ENCODE peak calls at places on chromosomes 11 and 22, in four cellular contexts. E, R, K and Q are unnamed samples.

GRCh38 chr11:131430466-131431176 is 60.2 kb downstream of the NTM start:
- DNase-seq in E (no peak), R (no peak), K (no peak), Q (no peak)

GRCh38 chr11:45919276-45919675 is 1.6 kb upstream of the PEX16 start:
- DNase-seq in E (no peak), R (no peak), K (no peak), Q (no peak)

GRCh38 chr22:50086526-50086925 is 1.3 kb upstream of the MLC1 start:
- DNase-seq in E (peak; percentile 74), R (no peak), K (no peak), Q (no peak)

GRCh38 chr11:132300283-132300682 is 929.9 kb downstream of the NTM start:
- DNase-seq in E (peak; percentile 13), R (peak; percentile 48), K (no peak), Q (no peak)

GRCh38 chr11:14148653-14149273 is 186.2 kb downstream of the SPON1 start:
- DNase-seq in E (peak; percentile 44), R (peak; percentile 26), K (no peak), Q (no peak)

GRCh38 chr11:27458182-27458581 is 14.4 kb downstream of the LGR4 start:
- DNase-seq in E (no peak), R (no peak), K (no peak), Q (no peak)

GRCh38 chr22:31739795-31740201 is 10.1 kb downstream of the PRR14L start:
- DNase-seq in E (no peak), R (no peak), K (no peak), Q (no peak)

GRCh38 chr11:5380740-5381342 is 2.8 kb upstream of the OR51M1 start:
- DNase-seq in E (peak; percentile 77), R (peak; percentile 86), K (peak; percentile 76), Q (peak; percentile 70)

GRCh38 chr11:111469200-111469599 is 43.0 kb downstream of the BTG4 start:
- DNase-seq in E (peak; percentile 45), R (no peak), K (no peak), Q (no peak)

GRCh38 chr11:75277211-75277805 is 36.7 kb downstream of the TPBGL start:
- DNase-seq in E (no peak), R (no peak), K (no peak), Q (no peak)

GRCh38 chr11:71301046-71301857 is 48.9 kb upstream of the SHANK2 start:
- DNase-seq in E (no peak), R (no peak), K (peak; percentile 26), Q (peak; percentile 45)

GRCh38 chr11:2741006-2741376 is 41.2 kb upstream of the KCNQ1OT1 start:
- DNase-seq in E (no peak), R (no peak), K (no peak), Q (no peak)

GRCh38 chr11:16505481-16505880 is 149.1 kb upstream of the SOX6 start:
- DNase-seq in E (no peak), R (no peak), K (peak; percentile 52), Q (no peak)

GRCh38 chr22:16963189-16963945 is 44.7 kb downstream of the GAB4 start:
- DNase-seq in E (no peak), R (no peak), K (no peak), Q (no peak)

GRCh38 chr11:2417856-2418705 is 17.5 kb downstream of the TSSC4 start:
- DNase-seq in E (no peak), R (no peak), K (no peak), Q (no peak)

GRCh38 chr22:22408731-22409696 is 99.5 kb downstream of the ZNF280B start:
- DNase-seq in E (peak; percentile 4), R (peak; percentile 57), K (peak; percentile 57), Q (peak; percentile 69)

GRCh38 chr22:23570681-23571080 is 9.4 kb downstream of the IGLL1 start:
- DNase-seq in E (no peak), R (no peak), K (no peak), Q (no peak)

GRCh38 chr22:23565942-23566715 is 14.0 kb downstream of the IGLL1 start:
- DNase-seq in E (no peak), R (peak; percentile 26), K (peak; percentile 38), Q (no peak)

GRCh38 chr22:23569716-23570115 is 10.4 kb downstream of the IGLL1 start:
- DNase-seq in E (no peak), R (no peak), K (no peak), Q (no peak)

GRCh38 chr22:23566716-23567475 is 13.2 kb downstream of the IGLL1 start:
- DNase-seq in E (no peak), R (no peak), K (peak; percentile 33), Q (no peak)

DNA sequence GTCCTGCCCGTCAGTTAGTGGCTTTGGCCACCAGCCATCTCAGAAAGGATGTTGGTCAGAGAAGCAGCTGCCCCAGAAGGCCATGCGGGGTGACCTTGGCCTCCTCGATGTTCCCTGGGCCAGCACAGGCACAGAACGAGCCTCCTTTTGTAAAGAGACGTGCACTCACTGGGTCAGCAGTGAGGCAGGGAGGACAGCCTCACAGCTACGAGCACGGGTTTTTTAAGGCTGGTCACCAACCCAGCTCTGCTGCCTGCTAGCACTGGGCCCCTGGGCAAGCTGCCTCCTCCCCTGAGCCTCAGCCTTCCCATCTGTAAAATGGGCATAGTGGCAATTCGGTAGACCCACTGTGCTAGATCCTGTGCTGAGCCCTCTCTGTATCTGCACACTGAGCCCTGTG is 10.8 kb downstream of the IGLL1 start:
- DNase-seq in E (no peak), R (no peak), K (peak; percentile 14), Q (no peak)
- H3K56ac ChIP-seq in E (no peak overlapping the region), R (no peak overlapping the region), K (no peak overlapping the region), Q (no peak overlapping the region)

GRCh38 chr22:46029036-46029435 is 52.1 kb upstream of the WNT7B start:
- DNase-seq in E (no peak), R (no peak), K (no peak), Q (no peak)
- H3K56ac ChIP-seq in E (no peak overlapping the region), R (no peak overlapping the region), K (no peak overlapping the region), Q (no peak overlapping the region)

GRCh38 chr11:80843266-80843974 is 1402.6 kb upstream of the TENM4 start:
- DNase-seq in E (no peak), R (no peak), K (no peak), Q (no peak)
- H3K56ac ChIP-seq in E (no peak overlapping the region), R (no peak overlapping the region), K (no peak overlapping the region), Q (no peak overlapping the region)

GRCh38 chr11:122746050-122746478 is 90.5 kb downstream of the UBASH3B start:
- DNase-seq in E (no peak), R (no peak), K (no peak), Q (no peak)
- H3K56ac ChIP-seq in E (no peak overlapping the region), R (no peak overlapping the region), K (no peak overlapping the region), Q (no peak overlapping the region)

GRCh38 chr11:95228081-95228859 is 2.7 kb downstream of the SESN3 start:
- DNase-seq in E (no peak), R (no peak), K (no peak), Q (no peak)

GRCh38 chr11:95231126-95231880 is at the start of gene SESN3:
- DNase-seq in E (peak; percentile 96), R (peak; percentile 100), K (peak; percentile 99), Q (peak; percentile 98)

GRCh38 chr11:95229199-95230053 is 1.6 kb downstream of the SESN3 start:
- DNase-seq in E (peak; percentile 13), R (no peak), K (no peak), Q (no peak)

GRCh38 chr11:95231881-95232605 is 1.0 kb upstream of the SESN3 start:
- DNase-seq in E (no peak), R (peak; percentile 70), K (peak; percentile 87), Q (peak; percentile 79)

GRCh38 chr11:95230054-95231034 is 658 bp downstream of the SESN3 start:
- DNase-seq in E (no peak), R (peak; percentile 63), K (peak; percentile 32), Q (no peak)
- H3K56ac ChIP-seq in E (no peak overlapping the region), R (peak overlapping the region; percentile 84), K (no peak overlapping the region), Q (no peak overlapping the region)

GRCh38 chr22:36486619-36487384 is 5.4 kb upstream of the TXN2 start:
- DNase-seq in E (peak; percentile 68), R (peak; percentile 73), K (peak; percentile 73), Q (no peak)
- H3K56ac ChIP-seq in E (no peak overlapping the region), R (no peak overlapping the region), K (no peak overlapping the region), Q (no peak overlapping the region)

DNA sequence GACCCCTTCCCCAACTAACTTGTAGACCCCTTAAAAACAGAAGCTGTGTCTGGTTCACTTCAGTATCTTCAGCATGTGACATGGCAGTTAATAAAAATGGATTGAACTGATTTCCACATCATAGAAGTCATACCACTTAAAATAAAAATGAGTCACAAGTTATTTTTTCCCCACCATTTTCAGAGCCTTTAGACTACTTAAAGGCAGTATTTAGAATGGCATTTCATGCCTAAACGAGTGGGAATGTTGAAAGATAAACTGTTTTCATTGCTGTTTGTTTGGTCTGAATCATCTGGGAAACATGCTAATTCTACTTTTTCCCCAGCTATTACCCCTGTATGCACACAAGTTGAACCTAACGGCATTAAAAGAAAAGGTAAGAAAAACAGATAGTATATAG is 324.0 kb downstream of the RAB38 start:
- DNase-seq in E (peak; percentile 61), R (no peak), K (no peak), Q (no peak)
- H3K56ac ChIP-seq in E (peak overlapping the region; percentile 24), R (no peak overlapping the region), K (no peak overlapping the region), Q (no peak overlapping the region)

GRCh38 chr22:28869736-28870135 is 13.6 kb upstream of the ZNRF3 start:
- DNase-seq in E (no peak), R (no peak), K (no peak), Q (no peak)
- H3K56ac ChIP-seq in E (no peak overlapping the region), R (no peak overlapping the region), K (no peak overlapping the region), Q (no peak overlapping the region)

DNA sequence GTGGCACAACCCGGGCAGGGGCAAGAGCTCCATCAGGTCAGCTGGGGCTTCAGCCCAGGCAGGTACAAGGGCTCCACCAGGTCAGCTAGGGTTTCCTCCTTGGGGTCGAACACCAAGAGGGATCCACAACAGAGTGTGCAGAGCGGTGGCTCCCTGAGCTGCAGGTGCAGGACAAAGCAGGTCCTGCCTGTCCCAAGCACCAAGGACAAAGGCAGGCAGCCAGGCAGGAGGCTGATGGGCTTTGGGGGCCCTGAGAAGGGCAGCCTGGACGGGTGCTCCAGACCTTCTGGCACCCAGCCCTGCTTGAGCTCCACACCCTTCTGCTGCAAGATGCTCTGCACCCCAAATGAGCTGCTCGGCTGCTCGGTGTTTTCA is 1510.8 kb downstream of the BRD1 start:
- DNase-seq in E (no peak), R (no peak), K (peak; percentile 14), Q (peak; percentile 33)
- H3K56ac ChIP-seq in E (no peak overlapping the region), R (no peak overlapping the region), K (no peak overlapping the region), Q (no peak overlapping the region)

DNA sequence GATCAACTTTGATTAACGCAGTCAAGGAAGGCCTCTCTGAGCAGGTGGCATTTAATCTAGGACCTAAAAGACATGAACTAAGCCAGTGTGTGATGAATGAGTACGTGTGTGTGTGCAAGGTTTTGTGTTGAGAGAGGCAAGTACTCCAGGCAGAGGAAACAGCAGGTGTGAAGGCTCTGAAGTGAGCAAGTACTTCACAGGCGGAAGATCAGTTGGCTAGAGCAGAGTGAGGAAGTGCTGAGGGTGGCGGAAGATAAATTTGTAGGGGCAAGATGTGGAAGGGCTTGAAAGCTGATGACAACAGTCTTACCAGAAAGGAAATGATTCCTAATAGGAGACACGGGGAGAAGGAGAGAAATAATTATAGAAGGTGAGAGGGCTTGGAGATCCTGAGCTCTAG is 6.7 kb downstream of the APIP start:
- DNase-seq in E (no peak), R (no peak), K (no peak), Q (no peak)
- H3K56ac ChIP-seq in E (no peak overlapping the region), R (no peak overlapping the region), K (no peak overlapping the region), Q (no peak overlapping the region)